ENCODE peak calls at places on chromosomes 6 and 20, in seven cellular contexts. L is CD4-positive, alpha-beta T cell; B is naive thymus-derived CD8-positive, alpha-beta T cell; A is stimulated activated naive CD8-positive, alpha-beta T cell treated with anti-CD3 and anti-CD28 coated beads, Interleukin-15, amount 100 ng/mL, for 72 hours; D is left lobe of liver; C is activated CD8-positive, alpha-beta memory T cell treated with anti-CD3 and anti-CD28 coated beads, Interleukin-2, amount 10 ng/mL, durations not matched to agents 7 days and 5 days; E is central memory CD8-positive, alpha-beta T cell. V is an unnamed sample.

GRCh38 chr6:87333591-87334181 is 4.6 kb upstream of the GJB7 start:
- ATAC-seq in L (peak), B (peak), A (peak), D (peak), C (no peak), E (peak), V (no peak)

GRCh38 chr20:2109425-2110210 is 8.0 kb downstream of the STK35 start:
- ATAC-seq in L (no peak), B (no peak), A (no peak), D (no peak), C (no peak), E (no peak), V (no peak)

GRCh38 chr20:45322952-45323383 is 14.9 kb upstream of the MATN4 start:
- ATAC-seq in L (no peak), B (no peak), A (no peak), D (peak), C (no peak), E (no peak), V (peak)

GRCh38 chr6:116327803-116328527 is 42.8 kb upstream of the DSE start:
- ATAC-seq in L (no peak), B (no peak), A (no peak), D (peak), C (no peak), E (no peak), V (no peak)

GRCh38 chr20:44070139-44070900 is 116.7 kb downstream of the JPH2 start:
- ATAC-seq in L (peak), B (peak), A (peak), D (no peak), C (peak), E (peak), V (no peak)

GRCh38 chr6:155985660-155986138 is 530.1 kb upstream of the NOX3 start:
- ATAC-seq in L (no peak), B (no peak), A (no peak), D (peak), C (no peak), E (no peak), V (no peak)

GRCh38 chr6:166437661-166438060 is 54.9 kb upstream of the MPC1 start:
- ATAC-seq in L (no peak), B (no peak), A (no peak), D (no peak), C (no peak), E (no peak), V (no peak)

GRCh38 chr20:4699957-4700356 is 21.8 kb upstream of the PRND start:
- ATAC-seq in L (no peak), B (no peak), A (no peak), D (no peak), C (no peak), E (no peak), V (no peak)

GRCh38 chr20:34562643-34563042 is 4.1 kb downstream of the MAP1LC3A start:
- ATAC-seq in L (no peak), B (no peak), A (peak), D (no peak), C (no peak), E (no peak), V (no peak)

GRCh38 chr6:151502499-151502898 is 8.7 kb downstream of the CCDC170 start:
- ATAC-seq in L (no peak), B (no peak), A (no peak), D (no peak), C (no peak), E (no peak), V (no peak)

GRCh38 chr6:31468316-31468715 is 29.6 kb upstream of the MICB start:
- ATAC-seq in L (no peak), B (no peak), A (no peak), D (no peak), C (no peak), E (no peak), V (no peak)

GRCh38 chr20:39394461-39394860 is 432.3 kb downstream of the DHX35 start:
- ATAC-seq in L (no peak), B (no peak), A (no peak), D (no peak), C (no peak), E (no peak), V (no peak)

GRCh38 chr20:17858450-17859001 is 110.1 kb downstream of the SNX5 start:
- ATAC-seq in L (no peak), B (no peak), A (no peak), D (no peak), C (no peak), E (no peak), V (no peak)

GRCh38 chr20:20261159-20261558 is 106.7 kb upstream of the INSM1 start:
- ATAC-seq in L (no peak), B (no peak), A (no peak), D (peak), C (no peak), E (no peak), V (no peak)

GRCh38 chr6:136921936-136922679 is at the start of gene SLC35D3:
- ATAC-seq in L (peak), B (peak), A (peak), D (peak), C (peak), E (peak), V (no peak)

GRCh38 chr6:149934249-149935156 is 7.3 kb upstream of the ULBP2 start:
- ATAC-seq in L (peak), B (peak), A (peak), D (peak), C (peak), E (peak), V (peak)

GRCh38 chr20:25484911-25485511 is 77.5 kb downstream of the GINS1 start:
- ATAC-seq in L (no peak), B (peak), A (no peak), D (no peak), C (no peak), E (no peak), V (no peak)

GRCh38 chr6:75830959-75831885 is 82.2 kb downstream of the MYO6 start:
- ATAC-seq in L (no peak), B (no peak), A (peak), D (no peak), C (peak), E (peak), V (peak)

GRCh38 chr6:170280689-170281045 is 10.2 kb downstream of the DLL1 start:
- ATAC-seq in L (peak), B (peak), A (peak), D (no peak), C (peak), E (peak), V (peak)

GRCh38 chr6:166830185-166830890 is 126.0 kb downstream of the RNASET2 start:
- ATAC-seq in L (no peak), B (no peak), A (peak), D (no peak), C (peak), E (no peak), V (peak)